ENCODE peak calls at places on chromosomes 5 and 9, in eight cellular contexts. B is right atrium auricular region, L is HCT116, J is upper lobe of right lung, A is neural progenitor cell, H is aorta, Z is PC-3, G is gastrocnemius medialis. O is an unnamed sample.

GRCh38 chr5:17803976-17804375 is 169.7 kb downstream of the TAF11L14 start:
- DNase-seq in Z (peak; percentile 57), G (no peak), J (no peak), H (no peak), L (no peak), B (no peak), A (no peak), O (no peak)

GRCh38 chr5:133370281-133370890 is 242.0 kb downstream of the FSTL4 start:
- DNase-seq in H (no peak), A (no peak), G (no peak), B (peak; percentile 40), Z (peak; percentile 57), L (no peak), J (no peak), O (no peak)

GRCh38 chr9:132753593-132753880 is 83.3 kb downstream of the GTF3C4 start:
- DNase-seq in A (no peak), L (no peak), B (no peak), J (peak; percentile 58), H (peak; percentile 24), G (no peak), Z (no peak), O (no peak)

GRCh38 chr9:23538060-23538387 is 288.0 kb downstream of the ELAVL2 start:
- DNase-seq in G (no peak), A (peak; percentile 36), B (no peak), H (no peak), L (no peak), Z (no peak), J (no peak), O (no peak)

GRCh38 chr9:93967020-93967803 is 12.1 kb upstream of the BARX1 start:
- DNase-seq in B (no peak), A (no peak), G (no peak), Z (no peak), L (no peak), J (no peak), H (no peak), O (no peak)

GRCh38 chr5:132426525-132427138 is 57.1 kb downstream of the SLC22A5 start:
- DNase-seq in H (peak; percentile 92), J (peak; percentile 90), B (peak; percentile 90), Z (peak; percentile 79), L (no peak), G (peak; percentile 72), A (peak; percentile 44), O (peak; percentile 59)

GRCh38 chr9:126001581-126002225 is 254.5 kb downstream of the PBX3 start:
- DNase-seq in L (no peak), Z (no peak), G (no peak), H (peak; percentile 58), B (no peak), J (peak; percentile 52), A (no peak), O (no peak)

GRCh38 chr5:42242829-42243485 is 180.3 kb upstream of the GHR start:
- DNase-seq in Z (no peak), J (no peak), H (no peak), B (no peak), G (no peak), A (no peak), L (no peak), O (no peak)

GRCh38 chr5:119174578-119175163 is 103.8 kb downstream of the DMXL1 start:
- DNase-seq in B (no peak), A (no peak), J (no peak), L (no peak), G (no peak), H (no peak), Z (no peak), O (no peak)
- H3K27ac ChIP-seq in B (no peak overlapping the region), A (no peak overlapping the region), J (no peak overlapping the region), L (no peak overlapping the region), G (no peak overlapping the region), H (no peak overlapping the region), Z (no peak overlapping the region), O (no peak overlapping the region)

DNA sequence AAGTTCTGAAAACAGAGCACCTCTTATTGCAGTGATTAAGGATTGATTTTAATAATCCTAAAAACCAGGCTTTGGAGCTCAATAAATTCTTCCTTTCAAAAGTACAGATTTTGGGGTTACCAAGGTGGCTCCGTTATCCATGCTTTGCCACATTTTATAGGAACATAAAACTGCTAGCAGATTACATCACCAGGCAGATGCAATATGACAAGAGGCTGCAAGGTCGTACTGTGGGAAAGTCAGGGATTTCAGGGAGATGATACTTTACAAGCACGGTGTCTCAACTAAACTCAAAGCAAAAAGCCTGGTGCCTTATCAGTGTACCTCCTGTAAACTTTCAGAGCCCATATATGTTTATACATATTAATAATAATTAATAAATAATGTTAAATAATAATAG is 28.6 kb downstream of the ADAMTSL1 start:
- DNase-seq in L (no peak), A (no peak), J (no peak), H (no peak), B (no peak), Z (no peak), G (no peak), O (no peak)
- H3K4me3 ChIP-seq in L (no peak overlapping the region), A (no peak overlapping the region), J (no peak overlapping the region), H (no peak overlapping the region), B (no peak overlapping the region), Z (no peak overlapping the region), G (no peak overlapping the region), O (no peak overlapping the region)

DNA sequence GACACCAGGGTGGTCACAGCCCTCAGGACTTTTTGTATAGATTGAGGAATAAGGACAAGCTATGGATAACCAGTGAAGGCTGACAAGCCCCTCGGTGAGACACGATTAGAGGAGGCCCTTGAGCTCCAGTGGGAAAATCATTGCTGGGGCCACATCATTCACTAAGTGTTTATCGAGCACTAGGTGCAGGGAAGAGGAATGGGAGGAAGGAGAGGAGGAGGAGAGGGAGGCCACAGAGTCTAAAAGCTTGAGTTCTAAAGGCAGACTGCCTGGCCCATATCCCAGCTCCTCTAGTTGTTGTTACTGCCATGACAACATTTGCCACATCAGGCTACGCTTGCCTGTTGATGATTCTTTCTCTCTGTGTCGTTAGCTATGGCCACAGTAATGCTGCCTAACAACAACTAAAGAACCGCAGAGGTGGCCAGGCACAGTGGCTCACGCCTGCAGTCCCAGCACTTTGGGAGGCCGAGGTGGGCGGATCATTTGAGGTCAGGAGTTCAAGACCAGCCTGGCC is 37.6 kb downstream of the NKX2-5 start:
- DNase-seq in H (no peak), G (no peak), L (no peak), Z (no peak), J (no peak), A (no peak), B (no peak), O (no peak)
- H3K36me3 ChIP-seq in H (no peaks in the 10 kb centered on the region), G (no peaks in the 10 kb centered on the region), L (no peaks in the 10 kb centered on the region), Z (no peaks in the 10 kb centered on the region), J (no peaks in the 10 kb centered on the region), A (no peaks in the 10 kb centered on the region), B (no peaks in the 10 kb centered on the region), O (no peaks in the 10 kb centered on the region)

DNA sequence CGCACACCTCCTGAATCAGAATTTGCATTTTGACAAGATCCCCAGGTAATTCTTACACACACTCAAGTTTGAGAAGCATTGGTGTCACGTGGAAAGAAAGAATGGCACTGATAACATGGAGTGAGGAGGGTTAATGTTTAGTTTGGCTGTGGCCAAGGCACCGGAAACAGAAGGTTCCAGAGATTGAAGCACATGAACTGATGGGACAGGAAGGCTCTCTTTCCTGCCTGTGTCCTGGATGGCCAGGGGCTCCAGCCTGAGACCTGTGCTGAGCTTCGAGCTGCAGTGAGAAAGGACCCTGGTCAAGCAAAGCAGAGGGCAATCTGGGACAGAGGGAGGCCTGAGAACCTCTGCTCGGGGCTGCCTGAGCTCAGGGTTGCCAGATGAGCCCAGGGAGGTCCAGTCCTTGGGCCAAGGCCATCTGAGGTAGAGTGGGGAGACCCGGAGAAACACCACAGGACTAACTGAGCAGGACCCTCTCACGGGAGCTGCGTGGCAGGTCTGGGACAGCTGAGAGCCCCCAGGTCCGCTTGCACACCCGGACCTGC is 27.3 kb downstream of the AFAP1L1 start:
- DNase-seq in J (no peak), Z (no peak), G (no peak), A (no peak), L (no peak), H (no peak), B (no peak), O (peak; percentile 71)
- H3K27ac ChIP-seq in J (peak overlapping the region; percentile 71), Z (no peak overlapping the region), G (peak overlapping the region; percentile 72), A (no peak overlapping the region), L (no peak overlapping the region), H (no peak overlapping the region), B (peak overlapping the region; percentile 82), O (peak overlapping the region; percentile 54)

GRCh38 chr9:134373269-134373668 is 47.0 kb downstream of the RXRA start:
- DNase-seq in B (no peak), A (no peak), G (no peak), L (no peak), H (no peak), Z (no peak), J (no peak), O (no peak)

GRCh38 chr9:134374301-134375010 is 48.2 kb downstream of the RXRA start:
- DNase-seq in A (no peak), Z (no peak), L (no peak), H (no peak), B (no peak), J (peak; percentile 84), G (peak; percentile 95), O (no peak)

GRCh38 chr9:134371731-134372130 is 45.5 kb downstream of the RXRA start:
- DNase-seq in G (peak; percentile 78), J (peak; percentile 93), L (no peak), H (peak; percentile 88), Z (no peak), A (no peak), B (peak; percentile 78), O (peak; percentile 46)

GRCh38 chr9:134373953-134374300 is 47.7 kb downstream of the RXRA start:
- DNase-seq in A (no peak), L (no peak), Z (no peak), J (no peak), G (no peak), H (no peak), B (no peak), O (no peak)

DNA sequence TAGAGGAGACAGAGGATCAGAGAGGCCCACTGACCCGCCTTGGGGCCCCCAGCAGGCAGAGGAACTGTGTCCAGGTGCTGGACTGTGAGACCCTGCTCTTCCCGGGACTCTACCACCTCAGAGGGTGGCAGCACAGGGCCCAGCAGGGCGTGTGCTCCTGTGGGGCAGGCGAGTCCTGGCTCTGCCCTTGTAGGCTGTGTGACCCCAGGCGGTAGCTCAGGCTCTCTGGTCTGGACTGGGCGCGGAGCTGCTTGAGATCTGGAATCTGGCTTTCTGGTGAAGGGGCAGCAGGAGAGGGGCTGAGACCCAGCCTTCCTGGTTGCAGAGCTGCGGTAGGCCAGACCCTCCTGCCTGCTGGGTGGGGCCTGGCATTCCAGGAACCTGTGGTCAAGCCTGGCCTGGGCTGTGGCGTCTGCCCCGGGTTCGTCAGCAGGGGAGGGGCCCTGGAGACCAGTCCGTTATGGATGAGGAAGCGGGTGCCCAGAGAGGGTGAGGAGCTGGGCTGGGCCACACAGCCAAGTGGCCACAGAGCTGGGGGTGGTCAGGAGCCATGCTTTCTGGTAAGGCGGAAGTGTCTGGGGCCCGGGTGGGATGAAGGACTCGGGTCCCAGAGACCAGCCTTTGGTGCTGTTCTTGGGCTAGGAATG is 46.5 kb downstream of the RXRA start:
- DNase-seq in J (peak; percentile 92), A (no peak), G (no peak), L (no peak), Z (no peak), H (peak; percentile 89), B (peak; percentile 82), O (peak; percentile 58)
- H3K4me3 ChIP-seq in J (peak overlapping the region; percentile 27), A (no peak overlapping the region), G (peak overlapping the region; percentile 46), L (no peak overlapping the region), Z (no peak overlapping the region), H (no peak overlapping the region), B (no peak overlapping the region), O (no peak overlapping the region)

O was measured in heart right ventricle.